ENCODE peak calls at places on chromosomes 11 and 22, in seven cellular contexts. One of them, this sample, is unnamed.

GRCh38 chr11:66459138-66459778 is 7.4 kb upstream of the PELI3 start:
- DNase-seq in BE2C: no peak
- DNase-seq in B cell: no peak
- DNase-seq in progenitor cell of endocrine pancreas: no peak
- DNase-seq in K562: no peak
- DNase-seq in dorsolateral prefrontal cortex: no peak
- DNase-seq in esophagus squamous epithelium: no peak
- DNase-seq in this sample: no peak

GRCh38 chr22:25114369-25115362 is 85.0 kb upstream of the CRYBB3 start:
- DNase-seq in BE2C: no peak
- DNase-seq in B cell: no peak
- DNase-seq in progenitor cell of endocrine pancreas: no peak
- DNase-seq in K562: no peak
- DNase-seq in dorsolateral prefrontal cortex: no peak
- DNase-seq in esophagus squamous epithelium: no peak
- DNase-seq in this sample: no peak

GRCh38 chr11:58905141-58905715 is 34.1 kb upstream of the GLYATL1 start:
- DNase-seq in BE2C: peak
- DNase-seq in B cell: no peak
- DNase-seq in progenitor cell of endocrine pancreas: no peak
- DNase-seq in K562: no peak
- DNase-seq in dorsolateral prefrontal cortex: peak
- DNase-seq in esophagus squamous epithelium: no peak
- DNase-seq in this sample: peak

GRCh38 chr11:32890843-32891656 is 1.6 kb upstream of the QSER1 start:
- DNase-seq in BE2C: no peak
- DNase-seq in B cell: no peak
- DNase-seq in progenitor cell of endocrine pancreas: no peak
- DNase-seq in K562: no peak
- DNase-seq in dorsolateral prefrontal cortex: no peak
- DNase-seq in esophagus squamous epithelium: no peak
- DNase-seq in this sample: no peak

GRCh38 chr11:58647866-58648265 is 25.4 kb downstream of the CNTF start:
- DNase-seq in BE2C: no peak
- DNase-seq in B cell: no peak
- DNase-seq in progenitor cell of endocrine pancreas: no peak
- DNase-seq in K562: no peak
- DNase-seq in dorsolateral prefrontal cortex: no peak
- DNase-seq in esophagus squamous epithelium: no peak
- DNase-seq in this sample: no peak

GRCh38 chr22:22593964-22594656 is 35.0 kb upstream of the PRAME start:
- DNase-seq in BE2C: peak
- DNase-seq in B cell: peak
- DNase-seq in progenitor cell of endocrine pancreas: no peak
- DNase-seq in K562: peak
- DNase-seq in dorsolateral prefrontal cortex: peak
- DNase-seq in esophagus squamous epithelium: no peak
- DNase-seq in this sample: peak

GRCh38 chr11:58576792-58577440 is 1.3 kb upstream of the LPXN start:
- DNase-seq in BE2C: no peak
- DNase-seq in B cell: no peak
- DNase-seq in progenitor cell of endocrine pancreas: no peak
- DNase-seq in K562: peak
- DNase-seq in dorsolateral prefrontal cortex: no peak
- DNase-seq in esophagus squamous epithelium: no peak
- DNase-seq in this sample: no peak

GRCh38 chr11:133947298-133947905 is 9.4 kb downstream of the IGSF9B start:
- DNase-seq in BE2C: peak
- DNase-seq in B cell: no peak
- DNase-seq in progenitor cell of endocrine pancreas: peak
- DNase-seq in K562: peak
- DNase-seq in dorsolateral prefrontal cortex: no peak
- DNase-seq in esophagus squamous epithelium: no peak
- DNase-seq in this sample: peak

GRCh38 chr11:44611088-44611487 is 45.6 kb downstream of the CD82 start:
- DNase-seq in BE2C: no peak
- DNase-seq in B cell: no peak
- DNase-seq in progenitor cell of endocrine pancreas: no peak
- DNase-seq in K562: no peak
- DNase-seq in dorsolateral prefrontal cortex: no peak
- DNase-seq in esophagus squamous epithelium: no peak
- DNase-seq in this sample: no peak

GRCh38 chr11:2951235-2952110 is 22.3 kb upstream of the PHLDA2 start:
- DNase-seq in BE2C: no peak
- DNase-seq in B cell: no peak
- DNase-seq in progenitor cell of endocrine pancreas: no peak
- DNase-seq in K562: no peak
- DNase-seq in dorsolateral prefrontal cortex: no peak
- DNase-seq in esophagus squamous epithelium: no peak
- DNase-seq in this sample: no peak

GRCh38 chr11:84498016-84498415 is 1129.1 kb downstream of the DLG2 start:
- DNase-seq in BE2C: no peak
- DNase-seq in B cell: no peak
- DNase-seq in progenitor cell of endocrine pancreas: no peak
- DNase-seq in K562: no peak
- DNase-seq in dorsolateral prefrontal cortex: peak
- DNase-seq in esophagus squamous epithelium: no peak
- DNase-seq in this sample: no peak

GRCh38 chr22:31344369-31345330 is 1.5 kb downstream of the PATZ1 start:
- DNase-seq in BE2C: peak
- DNase-seq in B cell: peak
- DNase-seq in progenitor cell of endocrine pancreas: no peak
- DNase-seq in K562: no peak
- DNase-seq in dorsolateral prefrontal cortex: no peak
- DNase-seq in esophagus squamous epithelium: no peak
- DNase-seq in this sample: peak

GRCh38 chr11:2530855-2531200 is 86.0 kb downstream of the KCNQ1 start:
- DNase-seq in BE2C: no peak
- DNase-seq in B cell: no peak
- DNase-seq in progenitor cell of endocrine pancreas: no peak
- DNase-seq in K562: no peak
- DNase-seq in dorsolateral prefrontal cortex: no peak
- DNase-seq in esophagus squamous epithelium: no peak
- DNase-seq in this sample: peak

GRCh38 chr11:12223771-12224536 is 113.6 kb downstream of the MICAL2 start:
- DNase-seq in BE2C: no peak
- DNase-seq in B cell: no peak
- DNase-seq in progenitor cell of endocrine pancreas: no peak
- DNase-seq in K562: no peak
- DNase-seq in dorsolateral prefrontal cortex: no peak
- DNase-seq in esophagus squamous epithelium: no peak
- DNase-seq in this sample: no peak

GRCh38 chr11:35318977-35319925 is 100.1 kb downstream of the SLC1A2 start:
- DNase-seq in BE2C: no peak
- DNase-seq in B cell: no peak
- DNase-seq in progenitor cell of endocrine pancreas: no peak
- DNase-seq in K562: no peak
- DNase-seq in dorsolateral prefrontal cortex: no peak
- DNase-seq in esophagus squamous epithelium: no peak
- DNase-seq in this sample: no peak

GRCh38 chr22:35212020-35212419 is 45.3 kb upstream of the HMGXB4 start:
- DNase-seq in BE2C: no peak
- DNase-seq in B cell: no peak
- DNase-seq in progenitor cell of endocrine pancreas: no peak
- DNase-seq in K562: peak
- DNase-seq in dorsolateral prefrontal cortex: no peak
- DNase-seq in esophagus squamous epithelium: no peak
- DNase-seq in this sample: no peak

GRCh38 chr11:111069076-111069475 is 176.4 kb upstream of the POU2AF2 start:
- DNase-seq in BE2C: no peak
- DNase-seq in B cell: no peak
- DNase-seq in progenitor cell of endocrine pancreas: no peak
- DNase-seq in K562: no peak
- DNase-seq in dorsolateral prefrontal cortex: no peak
- DNase-seq in esophagus squamous epithelium: no peak
- DNase-seq in this sample: no peak
- TF ChIP-seq CTCF in BE2C: no peak
- TF ChIP-seq CTCF in B cell: no peak
- TF ChIP-seq CTCF in progenitor cell of endocrine pancreas: no peak
- TF ChIP-seq CTCF in K562: no peak
- TF ChIP-seq CTCF in dorsolateral prefrontal cortex: no peak
- TF ChIP-seq CTCF in esophagus squamous epithelium: no peak
- TF ChIP-seq CTCF in this sample: no peak

GRCh38 chr11:57541099-57541670 is 3.8 kb downstream of the SMTNL1 start:
- DNase-seq in BE2C: no peak
- DNase-seq in B cell: no peak
- DNase-seq in progenitor cell of endocrine pancreas: no peak
- DNase-seq in K562: no peak
- DNase-seq in dorsolateral prefrontal cortex: no peak
- DNase-seq in esophagus squamous epithelium: no peak
- DNase-seq in this sample: no peak

GRCh38 chr11:57542582-57542981 is 5.2 kb downstream of the SMTNL1 start:
- DNase-seq in BE2C: no peak
- DNase-seq in B cell: no peak
- DNase-seq in progenitor cell of endocrine pancreas: no peak
- DNase-seq in K562: no peak
- DNase-seq in dorsolateral prefrontal cortex: no peak
- DNase-seq in esophagus squamous epithelium: no peak
- DNase-seq in this sample: no peak

GRCh38 chr11:57539342-57539741 is 1.9 kb downstream of the SMTNL1 start:
- DNase-seq in BE2C: no peak
- DNase-seq in B cell: no peak
- DNase-seq in progenitor cell of endocrine pancreas: no peak
- DNase-seq in K562: no peak
- DNase-seq in dorsolateral prefrontal cortex: no peak
- DNase-seq in esophagus squamous epithelium: no peak
- DNase-seq in this sample: no peak

DNA sequence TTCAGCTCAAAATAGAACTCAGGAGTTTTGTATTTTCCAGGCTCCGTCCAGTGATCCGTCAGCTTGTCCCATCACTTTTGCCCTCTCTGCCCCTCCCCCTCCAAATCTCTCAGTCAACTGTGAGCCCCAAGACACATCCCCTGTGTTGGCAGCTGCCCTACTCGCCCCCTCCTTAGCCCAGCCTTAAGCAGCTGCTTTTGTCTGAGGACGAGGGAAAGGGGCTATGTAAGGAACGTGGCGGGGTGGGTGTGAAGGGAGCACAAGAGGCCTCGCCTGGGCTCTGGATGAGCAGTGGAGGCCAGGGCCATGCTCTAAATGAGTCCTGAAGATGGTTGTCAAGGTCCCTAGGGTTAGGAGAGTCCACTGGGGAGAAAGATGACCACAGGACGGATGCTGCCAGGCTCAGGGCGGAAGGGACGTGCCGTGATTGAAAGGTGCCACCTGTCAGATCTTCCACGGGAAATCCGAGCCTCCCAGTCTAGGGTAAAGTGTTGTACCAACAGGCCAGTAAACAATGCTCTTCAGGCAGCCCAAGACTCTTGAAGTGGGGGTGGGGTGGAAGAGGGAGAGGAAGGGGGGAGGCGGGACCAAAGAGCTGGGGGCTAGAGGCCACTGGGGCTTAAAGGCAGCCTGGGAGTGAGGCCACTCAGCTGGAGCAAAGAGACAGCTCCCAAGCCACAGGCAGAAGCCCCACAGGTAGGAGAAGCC is at the start of gene SMTNL1:
- DNase-seq in BE2C: no peak
- DNase-seq in B cell: no peak
- DNase-seq in progenitor cell of endocrine pancreas: no peak
- DNase-seq in K562: no peak
- DNase-seq in dorsolateral prefrontal cortex: no peak
- DNase-seq in esophagus squamous epithelium: no peak
- DNase-seq in this sample: no peak
- TF ChIP-seq CTCF in BE2C: no peak
- TF ChIP-seq CTCF in B cell: no peak
- TF ChIP-seq CTCF in progenitor cell of endocrine pancreas: no peak
- TF ChIP-seq CTCF in K562: no peak
- TF ChIP-seq CTCF in dorsolateral prefrontal cortex: no peak
- TF ChIP-seq CTCF in esophagus squamous epithelium: no peak
- TF ChIP-seq CTCF in this sample: no peak

DNA sequence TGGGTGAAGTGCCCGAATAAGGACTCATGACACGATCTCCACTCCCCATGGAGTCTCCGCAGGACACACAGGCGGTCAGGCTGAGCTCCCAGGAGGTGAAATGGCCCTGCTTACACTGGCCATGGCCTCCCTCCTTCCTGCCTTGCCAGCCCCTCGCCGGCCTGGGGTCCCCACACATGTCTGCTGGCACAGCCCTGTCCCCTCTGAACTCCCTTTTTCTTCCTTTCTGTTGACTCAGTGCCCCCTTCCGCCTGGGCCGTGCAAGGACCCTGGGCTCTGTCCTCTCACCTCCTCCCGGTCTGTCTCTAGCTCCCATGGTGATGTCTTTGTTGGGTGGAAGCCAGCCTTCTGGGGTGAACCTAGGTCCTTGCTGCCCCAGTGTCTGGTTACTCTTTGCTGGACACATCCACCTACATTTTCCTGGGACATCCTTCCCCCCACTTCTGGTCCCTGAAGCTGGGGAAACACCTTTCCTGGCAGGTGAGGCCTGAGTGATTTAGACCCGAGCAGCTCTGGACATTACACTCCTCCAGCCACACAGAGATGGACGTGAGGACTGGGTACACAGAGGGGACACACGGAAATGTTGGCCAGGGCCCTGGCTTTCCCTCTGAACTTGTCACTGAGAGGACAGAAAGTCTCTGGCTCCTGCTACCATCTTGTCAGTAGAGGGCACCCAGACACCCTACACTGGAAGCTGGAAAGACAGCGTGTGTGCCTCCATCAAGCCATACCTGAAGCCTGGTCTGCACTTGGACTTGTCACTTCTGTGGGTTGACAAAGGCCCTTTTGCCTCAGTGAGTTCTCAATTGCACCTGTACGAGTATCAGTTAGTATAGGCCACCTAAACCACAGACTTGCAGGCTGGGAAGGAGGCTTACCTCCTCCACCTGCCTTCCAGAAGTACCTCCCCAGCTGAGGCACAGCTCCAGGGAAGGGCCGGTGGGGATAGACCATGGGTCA is 864.3 kb downstream of the TBC1D22A start:
- DNase-seq in BE2C: no peak
- DNase-seq in B cell: no peak
- DNase-seq in progenitor cell of endocrine pancreas: no peak
- DNase-seq in K562: no peak
- DNase-seq in dorsolateral prefrontal cortex: no peak
- DNase-seq in esophagus squamous epithelium: no peak
- DNase-seq in this sample: no peak
- TF ChIP-seq CTCF in BE2C: no peak
- TF ChIP-seq CTCF in B cell: no peak
- TF ChIP-seq CTCF in progenitor cell of endocrine pancreas: no peak
- TF ChIP-seq CTCF in K562: peak
- TF ChIP-seq CTCF in dorsolateral prefrontal cortex: no peak
- TF ChIP-seq CTCF in esophagus squamous epithelium: no peak
- TF ChIP-seq CTCF in this sample: no peak

DNA sequence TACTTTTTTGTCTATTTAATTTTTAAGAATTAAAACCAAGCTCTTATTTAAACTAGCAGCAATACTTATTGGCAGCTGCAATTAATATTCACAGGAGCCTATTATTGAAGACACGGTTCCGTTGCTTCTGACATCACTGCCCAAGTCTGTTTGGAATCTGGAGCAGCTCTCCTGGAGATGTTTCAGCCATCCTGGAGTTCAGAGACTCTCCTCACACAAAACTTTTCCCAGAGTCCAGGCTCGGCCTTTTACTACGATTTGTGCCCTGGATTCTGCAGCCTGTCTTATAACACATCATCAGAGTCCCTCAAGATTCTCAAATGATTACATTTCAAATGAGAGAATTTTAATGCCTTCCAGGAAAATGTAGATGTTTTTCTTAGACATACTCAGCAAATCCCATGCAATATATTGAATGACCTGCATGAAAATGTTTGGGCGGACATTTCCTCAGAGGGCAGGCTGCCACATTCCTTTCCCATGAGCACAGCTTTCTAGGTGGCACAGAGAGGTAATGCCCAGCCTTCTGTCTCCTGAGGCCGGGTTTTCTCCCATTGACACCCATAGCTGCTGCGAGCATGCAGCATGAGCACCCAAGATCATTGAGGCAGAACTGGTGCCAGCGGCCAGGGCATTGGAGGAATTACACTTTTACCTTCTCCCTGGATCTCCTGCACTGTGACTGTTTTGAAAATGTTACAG is 129.1 kb downstream of the SNX19 start:
- DNase-seq in BE2C: no peak
- DNase-seq in B cell: no peak
- DNase-seq in progenitor cell of endocrine pancreas: no peak
- DNase-seq in K562: no peak
- DNase-seq in dorsolateral prefrontal cortex: no peak
- DNase-seq in esophagus squamous epithelium: no peak
- DNase-seq in this sample: no peak
- TF ChIP-seq CTCF in BE2C: no peak
- TF ChIP-seq CTCF in B cell: no peak
- TF ChIP-seq CTCF in progenitor cell of endocrine pancreas: no peak
- TF ChIP-seq CTCF in K562: no peak
- TF ChIP-seq CTCF in dorsolateral prefrontal cortex: no peak
- TF ChIP-seq CTCF in esophagus squamous epithelium: no peak
- TF ChIP-seq CTCF in this sample: no peak